ENCODE peak calls at places on chromosomes 7 and 10, in five cellular contexts. J, F, I, E and C are unnamed samples. For H3K4me1, the result is how much of the 10 kb centered on the place peaks cover.

GRCh38 chr10:52615756-52616419 is 156.7 kb downstream of the MBL2 start:
- DNase-seq in F (no peak), E (no peak), I (no peak), J (no peak), C (no peak)

GRCh38 chr10:96401036-96401435 is 42.2 kb upstream of the OPALIN start:
- DNase-seq in F (no peak), E (no peak), J (no peak), I (no peak), C (peak)

GRCh38 chr10:23693895-23694294 is 255.0 kb downstream of the OTUD1 start:
- DNase-seq in J (no peak), I (no peak), E (no peak), F (no peak), C (no peak)

GRCh38 chr7:48209004-48209600 is 37.8 kb downstream of the ABCA13 start:
- DNase-seq in J (no peak), F (no peak), E (no peak), I (no peak), C (no peak)

GRCh38 chr7:4683884-4684565 is 1.9 kb downstream of the FOXK1 start:
- DNase-seq in J (peak), I (peak), F (no peak), E (peak), C (peak)

GRCh38 chr10:66752714-66753113 is 173.1 kb upstream of the LRRTM3 start:
- DNase-seq in F (no peak), J (no peak), E (no peak), I (no peak), C (no peak)

GRCh38 chr10:73838827-73839226 is 27.4 kb upstream of the NDST2 start:
- DNase-seq in J (no peak), E (no peak), F (no peak), I (no peak), C (no peak)

GRCh38 chr7:111933614-111934013 is 272.6 kb downstream of the DOCK4 start:
- DNase-seq in I (no peak), E (no peak), J (no peak), F (no peak), C (no peak)

GRCh38 chr7:130886438-130887135 is 152.6 kb upstream of the KLF14 start:
- DNase-seq in E (no peak), J (no peak), I (no peak), F (no peak), C (no peak)

GRCh38 chr10:21891439-21891838 is 112.1 kb downstream of the DNAJC1 start:
- DNase-seq in I (no peak), J (no peak), F (no peak), E (no peak), C (no peak)

GRCh38 chr7:122626785-122627184 is 72.1 kb downstream of the RNF133 start:
- DNase-seq in E (no peak), J (no peak), I (no peak), F (no peak), C (no peak)

GRCh38 chr7:99123571-99124033 is 20.3 kb downstream of the SMURF1 start:
- DNase-seq in I (no peak), F (no peak), E (no peak), J (peak), C (peak)

GRCh38 chr10:73841526-73842285 is 30.3 kb upstream of the NDST2 start:
- DNase-seq in F (no peak), J (no peak), E (no peak), I (no peak), C (no peak)

GRCh38 chr10:119253433-119254174 is 46.2 kb downstream of the GRK5 start:
- DNase-seq in F (peak), E (peak), I (no peak), J (peak), C (peak)
- H3K27ac ChIP-seq in F (peak), E (peak), I (peak), J (peak), C (peak)

GRCh38 chr7:36208406-36208805 is 55.4 kb downstream of the EEPD1 start:
- DNase-seq in F (no peak), J (no peak), E (no peak), I (no peak), C (no peak)
- H3K4me1 ChIP-seq in F (half or more), J (half or more), E (under half), I (under half), C (under half)

GRCh38 chr7:50752422-50752821 is 30.3 kb downstream of the GRB10 start:
- DNase-seq in J (no peak), E (no peak), I (no peak), F (no peak), C (no peak)

GRCh38 chr7:50745835-50746234 is 36.9 kb downstream of the GRB10 start:
- DNase-seq in F (no peak), J (no peak), I (no peak), E (no peak), C (no peak)

GRCh38 chr7:50751136-50751535 is 31.6 kb downstream of the GRB10 start:
- DNase-seq in E (no peak), J (no peak), F (no peak), I (no peak), C (no peak)

GRCh38 chr7:50748472-50748871 is 34.2 kb downstream of the GRB10 start:
- DNase-seq in F (no peak), E (no peak), I (no peak), J (no peak), C (no peak)

DNA sequence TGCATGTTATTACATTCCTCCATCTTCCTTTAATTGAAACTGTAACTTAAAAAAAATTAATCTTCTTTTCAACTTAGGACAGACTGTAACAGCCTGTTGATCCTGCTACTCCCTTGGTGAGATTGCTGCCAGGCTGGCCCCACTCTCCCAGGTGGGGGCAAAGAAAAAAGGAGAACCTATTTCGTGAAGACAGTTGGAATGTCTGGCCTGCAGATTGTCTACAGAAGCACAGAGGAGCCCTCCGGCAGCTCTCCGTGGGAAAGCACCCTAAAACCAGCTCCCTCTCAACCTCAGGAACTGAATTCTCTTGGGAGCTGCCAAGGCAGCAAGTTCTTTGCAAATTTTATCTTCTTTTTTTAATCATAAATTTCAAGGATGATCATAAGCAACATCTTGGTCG is 32.8 kb downstream of the GRB10 start:
- DNase-seq in F (no peak), J (no peak), E (no peak), I (no peak), C (no peak)
- H3K4me3 ChIP-seq in F (no peak), J (no peak), E (no peak), I (no peak), C (no peak)

GRCh38 chr10:124737708-124738107 is 6.5 kb downstream of the FAM53B start:
- DNase-seq in I (no peak), F (no peak), E (no peak), J (no peak), C (peak)

GRCh38 chr10:124738441-124738840 is 5.7 kb downstream of the FAM53B start:
- DNase-seq in J (no peak), I (no peak), F (no peak), E (no peak), C (no peak)

GRCh38 chr10:124735491-124736286 is 8.5 kb downstream of the FAM53B start:
- DNase-seq in F (no peak), E (peak), I (peak), J (no peak), C (peak)

GRCh38 chr10:124736491-124737136 is 7.6 kb downstream of the FAM53B start:
- DNase-seq in E (peak), J (peak), I (peak), F (no peak), C (peak)

GRCh38 chr10:124737221-124737620 is 7.0 kb downstream of the FAM53B start:
- DNase-seq in E (peak), F (no peak), J (no peak), I (no peak), C (no peak)
- H3K27ac ChIP-seq in E (peak), F (peak), J (peak), I (peak), C (peak)

GRCh38 chr10:32337343-32337742 is 9.6 kb downstream of the EPC1 start:
- DNase-seq in J (no peak), F (no peak), I (no peak), E (no peak), C (no peak)
- H3K4me1 ChIP-seq in J (half or more), F (half or more), I (half or more), E (half or more), C (under half)

GRCh38 chr10:101120884-101121660 is 10.0 kb upstream of the TLX1 start:
- DNase-seq in F (no peak), J (no peak), I (no peak), E (no peak), C (no peak)
- H3K4me3 ChIP-seq in F (peak), J (peak), I (peak), E (peak), C (peak)

GRCh38 chr7:139568813-139569490 is 45.5 kb downstream of the CLEC2L start:
- DNase-seq in J (no peak), E (no peak), I (no peak), F (no peak), C (no peak)

GRCh38 chr7:139567647-139568345 is 44.3 kb downstream of the CLEC2L start:
- DNase-seq in J (no peak), I (no peak), E (no peak), F (no peak), C (no peak)

GRCh38 chr7:139566736-139567646 is 43.5 kb downstream of the CLEC2L start:
- DNase-seq in J (no peak), E (no peak), F (no peak), I (no peak), C (no peak)

GRCh38 chr7:139570119-139570518 is 46.6 kb downstream of the CLEC2L start:
- DNase-seq in F (no peak), I (no peak), J (no peak), E (no peak), C (no peak)

GRCh38 chr7:139568346-139568675 is 44.8 kb downstream of the CLEC2L start:
- DNase-seq in E (no peak), J (no peak), F (no peak), I (no peak), C (no peak)
- H3K27ac ChIP-seq in E (no peak), J (no peak), F (no peak), I (no peak), C (no peak)

DNA sequence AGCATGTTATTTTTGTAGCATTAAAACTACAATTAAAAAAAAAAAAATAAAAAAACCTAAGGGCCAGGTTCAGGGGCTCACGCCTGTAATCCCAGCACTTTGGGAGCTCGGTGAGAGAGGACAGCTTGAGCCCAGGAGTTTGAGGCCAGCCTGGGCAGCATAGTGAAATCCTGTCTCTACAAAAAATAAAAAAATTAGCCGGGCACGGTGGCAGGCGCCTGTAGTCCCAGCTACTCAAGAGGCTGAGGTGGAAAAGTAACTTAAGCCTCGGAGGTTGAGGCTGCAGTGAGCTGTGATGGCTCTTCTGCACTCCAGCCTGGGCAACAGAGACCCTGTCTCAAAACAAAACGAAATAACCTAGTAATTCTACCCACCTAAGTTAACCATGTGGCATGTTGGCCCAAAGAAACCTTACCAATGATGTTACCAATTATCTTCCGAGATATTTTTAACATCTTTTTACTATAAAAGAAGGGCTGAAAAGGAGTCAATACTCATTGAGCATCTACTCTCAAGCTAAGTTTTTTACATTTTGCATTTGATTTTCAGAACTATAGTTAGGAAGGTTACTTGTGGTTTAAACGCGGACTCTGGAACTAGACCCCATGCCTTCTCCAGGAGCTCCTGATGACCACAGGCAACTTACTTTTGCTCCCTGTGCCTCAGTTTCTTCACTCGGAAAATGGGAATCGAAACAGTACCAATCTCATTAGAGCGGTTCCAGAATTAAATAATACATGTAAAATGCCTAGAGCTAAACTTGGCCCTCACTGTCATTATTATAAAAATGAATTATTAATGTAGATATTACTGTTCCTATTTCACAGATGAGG is 1.4 kb downstream of the ITGB1 start:
- DNase-seq in E (no peak), I (no peak), J (no peak), F (no peak), C (no peak)
- H3K4me1 ChIP-seq in E (under half), I (half or more), J (half or more), F (half or more), C (under half)

GRCh38 chr10:71741671-71742070 is 22.1 kb upstream of the C10orf105 start:
- DNase-seq in I (no peak), F (no peak), E (no peak), J (no peak), C (no peak)

GRCh38 chr10:71742301-71743098 is 22.9 kb upstream of the C10orf105 start:
- DNase-seq in F (no peak), I (no peak), J (no peak), E (no peak), C (no peak)

GRCh38 chr10:71743866-71744265 is 24.3 kb upstream of the C10orf105 start:
- DNase-seq in F (no peak), E (no peak), J (no peak), I (no peak), C (no peak)

GRCh38 chr10:71744897-71745658 is 25.5 kb upstream of the C10orf105 start:
- DNase-seq in J (no peak), E (no peak), I (no peak), F (no peak), C (no peak)

DNA sequence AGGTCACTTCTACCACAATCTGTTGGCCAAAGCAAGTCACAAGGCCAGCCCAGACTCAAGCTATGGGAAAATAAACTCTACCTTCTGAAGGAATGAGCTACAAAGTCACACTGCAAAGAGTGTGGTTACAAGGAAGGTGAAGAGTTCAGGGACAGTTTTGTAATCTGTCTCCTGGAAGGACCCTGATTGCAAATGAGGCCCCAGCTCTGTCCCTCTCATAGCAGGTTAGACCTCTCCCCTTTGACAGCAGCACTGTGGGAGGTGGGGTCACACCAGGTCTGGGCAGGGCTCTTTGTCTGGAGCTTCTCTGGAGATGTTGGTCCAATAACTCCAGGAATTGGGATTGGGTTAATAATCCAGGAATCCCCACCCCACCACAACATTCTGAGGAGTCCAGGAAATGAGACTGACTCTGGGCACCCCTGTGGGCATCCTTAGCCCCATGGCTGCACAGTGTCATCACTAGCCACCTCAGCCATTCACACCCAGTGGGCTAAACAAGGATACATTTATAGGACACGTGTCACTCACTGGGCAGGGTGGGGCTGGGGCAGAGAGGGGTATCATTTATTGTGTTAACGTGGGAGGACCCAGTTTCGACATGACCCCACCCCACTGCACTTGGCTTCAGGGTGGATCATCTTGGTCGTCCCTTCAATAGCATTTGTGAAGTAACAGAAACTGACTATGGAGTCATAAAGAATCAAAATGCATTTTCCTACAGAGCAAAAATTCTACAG is 23.7 kb upstream of the C10orf105 start:
- DNase-seq in F (no peak), I (no peak), E (no peak), J (no peak), C (no peak)
- H3K4me3 ChIP-seq in F (no peak), I (no peak), E (no peak), J (no peak), C (no peak)